ENCODE peak calls at places on chromosomes 13 and 19, in ten cellular contexts. I is activated naive CD8-positive, alpha-beta T cell treated with anti-CD3 and anti-CD28 coated beads, Interleukin-2, amount 10 ng/mL, durations not matched to agents 7 days and 5 days; R is EL; S is central memory CD4-positive, alpha-beta T cell; N is fibroblast of pulmonary artery; U is NCI-H748 treated with DMSO at 0.1 percent for 48 hours; B is lower leg skin; Q is CD4-positive, alpha-beta T cell; Y is body of pancreas; T is activated CD8-positive, alpha-beta T cell treated with anti-CD3 and anti-CD28 coated beads for 36 hours. X is an unnamed sample.

GRCh38 chr13:30889196-30889690 is 16.8 kb upstream of the MEDAG start:
- DNase-seq in I (no peak), R (no peak), S (no peak), N (no peak), U (no peak), B (no peak), Q (no peak), Y (no peak), T (no peak), X (no peak)

GRCh38 chr13:98142427-98143156 is at the start of gene FARP1:
- DNase-seq in I (peak), R (peak), S (no peak), N (peak), U (peak), B (peak), Q (no peak), Y (peak), T (peak), X (peak)

GRCh38 chr19:6034512-6034911 is 56.6 kb upstream of the RANBP3 start:
- DNase-seq in I (no peak), R (no peak), S (no peak), N (no peak), U (no peak), B (peak), Q (no peak), Y (no peak), T (no peak), X (no peak)

GRCh38 chr13:59121507-59121906 is 1042.2 kb downstream of the DIAPH3 start:
- DNase-seq in I (no peak), R (no peak), S (no peak), N (no peak), U (no peak), B (no peak), Q (no peak), Y (no peak), T (no peak), X (no peak)

GRCh38 chr13:112748947-112749346 is 59.1 kb downstream of the ATP11A start:
- DNase-seq in I (no peak), R (no peak), S (no peak), N (no peak), U (no peak), B (peak), Q (no peak), Y (no peak), T (no peak), X (no peak)

GRCh38 chr13:44679602-44680001 is 103.5 kb upstream of the TSC22D1 start:
- DNase-seq in I (no peak), R (no peak), S (no peak), N (no peak), U (no peak), B (no peak), Q (no peak), Y (no peak), T (no peak), X (no peak)

GRCh38 chr13:40629678-40630384 is 36.6 kb downstream of the FOXO1 start:
- DNase-seq in I (no peak), R (no peak), S (no peak), N (no peak), U (no peak), B (no peak), Q (no peak), Y (no peak), T (no peak), X (no peak)

GRCh38 chr19:35901854-35902661 is at the start of gene HCST:
- DNase-seq in I (peak), R (peak), S (peak), N (no peak), U (no peak), B (no peak), Q (peak), Y (no peak), T (peak), X (no peak)

GRCh38 chr13:76019421-76020044 is 383.4 kb downstream of the LMO7 start:
- DNase-seq in I (no peak), R (peak), S (no peak), N (no peak), U (peak), B (no peak), Q (no peak), Y (no peak), T (no peak), X (no peak)

GRCh38 chr19:43596842-43597461 is 557 bp downstream of the ZNF576 start:
- DNase-seq in I (no peak), R (peak), S (no peak), N (no peak), U (no peak), B (no peak), Q (no peak), Y (no peak), T (peak), X (no peak)

GRCh38 chr13:42745655-42746054 is 35.7 kb upstream of the FAM216B start:
- DNase-seq in I (no peak), R (peak), S (no peak), N (no peak), U (no peak), B (no peak), Q (no peak), Y (no peak), T (no peak), X (no peak)

GRCh38 chr19:37942516-37942902 is 35.5 kb downstream of the SIPA1L3 start:
- DNase-seq in I (no peak), R (no peak), S (no peak), N (no peak), U (no peak), B (peak), Q (no peak), Y (no peak), T (no peak), X (no peak)

GRCh38 chr13:53041968-53042485 is 13.4 kb downstream of the OLFM4 start:
- DNase-seq in I (no peak), R (no peak), S (no peak), N (no peak), U (no peak), B (no peak), Q (no peak), Y (no peak), T (no peak), X (no peak)

GRCh38 chr13:25738342-25738771 is 313.5 kb downstream of the SHISA2 start:
- DNase-seq in I (no peak), R (peak), S (no peak), N (peak), U (peak), B (no peak), Q (no peak), Y (no peak), T (no peak), X (no peak)

GRCh38 chr19:38718747-38719543 is 25.3 kb downstream of the CAPN12 start:
- DNase-seq in I (no peak), R (peak), S (no peak), N (peak), U (no peak), B (no peak), Q (no peak), Y (peak), T (no peak), X (no peak)

GRCh38 chr19:7917292-7918061 is 2.7 kb upstream of the SNAPC2 start:
- DNase-seq in I (peak), R (peak), S (peak), N (peak), U (no peak), B (no peak), Q (peak), Y (peak), T (peak), X (no peak)